ENCODE peak calls at places on chromosomes 6 and 20, in ten cellular contexts. M is kidney tubule cell; F is neural progenitor cell; S is stimulated activated CD8-positive, alpha-beta memory T cell treated with anti-CD3 and anti-CD28 coated beads, Interleukin-4, amount 100 ng/mL, for 48 hours; N is glomerular endothelial cell; P is tibial nerve; I is NCI-H1092; H is sigmoid colon; E is HFF-Myc; Z is cardiac muscle cell. Q is an unnamed sample.

GRCh38 chr6:32952817-32953739 is at the start of gene HLA-DMA:
- DNase-seq in P (peak), E (peak), N (no peak), H (peak), I (no peak), F (peak), Z (peak), M (peak), S (peak), Q (peak)

GRCh38 chr20:19937651-19938420 is 79.3 kb upstream of the NAA20 start:
- DNase-seq in I (no peak), Z (no peak), E (no peak), H (no peak), S (peak), N (no peak), P (no peak), F (no peak), M (no peak), Q (peak)

GRCh38 chr6:106134906-106135634 is 48.9 kb downstream of the PRDM1 start:
- DNase-seq in E (no peak), M (peak), P (no peak), F (no peak), S (no peak), Z (no peak), I (no peak), H (no peak), N (no peak), Q (no peak)

GRCh38 chr6:77620290-77620882 is 32.5 kb upstream of the MEI4 start:
- DNase-seq in H (no peak), M (peak), P (no peak), F (peak), Z (peak), S (no peak), I (no peak), N (no peak), E (no peak), Q (no peak)

GRCh38 chr20:25242231-25242630 is 5.7 kb upstream of the PYGB start:
- DNase-seq in H (no peak), E (no peak), S (no peak), Z (no peak), F (no peak), M (no peak), I (peak), P (no peak), N (no peak), Q (no peak)

GRCh38 chr6:134379599-134379998 is 61.7 kb upstream of the SGK1 start:
- DNase-seq in N (no peak), E (no peak), S (no peak), F (no peak), P (no peak), H (no peak), I (no peak), M (no peak), Z (no peak), Q (no peak)

GRCh38 chr6:107972413-107973096 is 14.5 kb upstream of the SEC63 start:
- DNase-seq in M (no peak), S (no peak), Z (peak), F (no peak), E (no peak), H (no peak), N (no peak), P (no peak), I (no peak), Q (no peak)

GRCh38 chr6:122947355-122947754 is 48.7 kb upstream of the CLVS2 start:
- DNase-seq in N (no peak), M (no peak), H (no peak), Z (peak), F (peak), I (no peak), S (no peak), E (no peak), P (no peak), Q (no peak)

GRCh38 chr6:157579467-157580031 is 198.6 kb downstream of the ZDHHC14 start:
- DNase-seq in S (no peak), F (no peak), H (no peak), N (peak), M (peak), I (no peak), Z (no peak), E (no peak), P (no peak), Q (no peak)

GRCh38 chr6:42211726-42212125 is 5.9 kb downstream of the MRPS10 start:
- DNase-seq in S (no peak), M (no peak), P (no peak), E (no peak), F (no peak), H (no peak), Z (no peak), N (no peak), I (no peak), Q (no peak)

GRCh38 chr6:134962421-134962820 is 12.5 kb upstream of the ALDH8A1 start:
- DNase-seq in E (no peak), S (no peak), N (no peak), Z (no peak), M (no peak), I (no peak), H (no peak), F (no peak), P (no peak), Q (no peak)

GRCh38 chr20:15100506-15101160 is 763.2 kb upstream of the FLRT3 start:
- DNase-seq in S (no peak), E (no peak), N (no peak), F (no peak), I (no peak), H (no peak), P (no peak), M (peak), Z (no peak), Q (no peak)

GRCh38 chr6:30915591-30915946 is 1.5 kb downstream of the VARS2 start:
- DNase-seq in Z (peak), F (peak), H (no peak), S (no peak), N (peak), E (peak), M (peak), P (no peak), I (no peak), Q (peak)

GRCh38 chr20:42435230-42435629 is 754.5 kb downstream of the PTPRT start:
- DNase-seq in F (no peak), P (no peak), S (no peak), E (no peak), I (no peak), M (no peak), H (no peak), N (no peak), Z (no peak), Q (no peak)

GRCh38 chr6:169386431-169387057 is 132.9 kb upstream of the THBS2 start:
- DNase-seq in Z (no peak), I (no peak), H (no peak), M (no peak), F (no peak), E (peak), P (no peak), N (no peak), S (no peak), Q (no peak)

GRCh38 chr6:52634211-52634610 is 36.7 kb upstream of the TMEM14A start:
- DNase-seq in F (no peak), N (no peak), E (no peak), P (no peak), M (no peak), H (no peak), I (no peak), Z (no peak), S (no peak), Q (no peak)

GRCh38 chr20:13788167-13788834 is 3.5 kb downstream of the NDUFAF5 start:
- DNase-seq in E (peak), P (no peak), Z (peak), N (no peak), H (no peak), S (peak), M (peak), F (peak), I (peak), Q (peak)

GRCh38 chr6:2503816-2504494 is 246.8 kb downstream of the MYLK4 start:
- DNase-seq in E (no peak), H (no peak), Z (no peak), P (no peak), M (no peak), I (no peak), S (no peak), F (no peak), N (no peak), Q (no peak)

GRCh38 chr20:58405504-58406291 is 16.7 kb downstream of the VAPB start:
- DNase-seq in Z (no peak), M (no peak), I (no peak), F (no peak), N (no peak), E (no peak), H (no peak), S (no peak), P (no peak), Q (no peak)

GRCh38 chr6:89952696-89953095 is 58.4 kb downstream of the GJA10 start:
- DNase-seq in I (no peak), P (no peak), M (peak), S (peak), E (peak), H (no peak), N (no peak), F (no peak), Z (no peak), Q (peak)

GRCh38 chr6:1763411-1763810 is 153.7 kb downstream of the FOXC1 start:
- DNase-seq in S (no peak), Z (no peak), H (no peak), P (no peak), E (no peak), F (no peak), N (no peak), I (no peak), M (no peak), Q (no peak)

GRCh38 chr6:106870069-106870468 is 104.5 kb downstream of the CD24 start:
- DNase-seq in Z (no peak), E (no peak), M (peak), H (no peak), N (no peak), P (no peak), I (no peak), F (no peak), S (no peak), Q (no peak)

GRCh38 chr20:8132632-8133587 is 844 bp downstream of the PLCB1 start:
- DNase-seq in Z (peak), E (no peak), S (peak), I (no peak), N (no peak), P (peak), M (no peak), F (peak), H (peak), Q (peak)

GRCh38 chr6:4957521-4958231 is 46.2 kb downstream of the RPP40 start:
- DNase-seq in E (no peak), I (no peak), P (no peak), M (peak), F (peak), Z (no peak), N (no peak), S (no peak), H (no peak), Q (no peak)

GRCh38 chr6:1614767-1615650 is 5.3 kb downstream of the FOXC1 start:
- DNase-seq in I (no peak), N (no peak), Z (no peak), M (peak), S (no peak), F (peak), E (no peak), H (no peak), P (no peak), Q (no peak)

GRCh38 chr6:100084301-100085161 is 90.5 kb upstream of the MCHR2 start:
- DNase-seq in F (no peak), P (no peak), H (no peak), M (no peak), N (no peak), I (no peak), Z (no peak), E (peak), S (no peak), Q (no peak)

GRCh38 chr6:28635547-28636158 is 110.0 kb downstream of the GPX5 start:
- DNase-seq in Z (no peak), N (no peak), I (no peak), P (no peak), E (no peak), H (no peak), F (peak), M (no peak), S (no peak), Q (no peak)

GRCh38 chr6:30542915-30543314 is 13.4 kb downstream of the GNL1 start:
- DNase-seq in E (no peak), P (no peak), H (no peak), S (no peak), N (no peak), M (no peak), I (no peak), Z (no peak), F (no peak), Q (no peak)